ENCODE peak calls at places on chromosomes 4 and X, in ten cellular contexts. C, U, Q, D, O, A, N, F, P and E are unnamed samples.

GRCh38 chr4:7381221-7381889 is 53.4 kb downstream of the PSAPL1 start:
- DNase-seq in O (peak; percentile 43), A (no peak), P (no peak), Q (no peak), D (no peak), U (no peak), F (peak; percentile 60), C (no peak), N (peak; percentile 16), E (no peak)

GRCh38 chr4:23733476-23733875 is 156.4 kb downstream of the PPARGC1A start:
- DNase-seq in D (no peak), O (no peak), F (no peak), Q (no peak), A (no peak), C (no peak), N (no peak), P (no peak), U (no peak), E (no peak)

GRCh38 chr4:147398556-147398955 is 82.3 kb upstream of the EDNRA start:
- DNase-seq in N (no peak), U (no peak), D (no peak), Q (no peak), A (no peak), P (no peak), F (no peak), C (no peak), O (no peak), E (no peak)

GRCh38 chrX:153981771-153982533 is 9.4 kb downstream of the TMEM187 start:
- DNase-seq in F (peak; percentile 75), P (peak; percentile 58), A (peak; percentile 77), O (no peak), D (no peak), Q (no peak), N (no peak), C (peak; percentile 70), U (peak; percentile 61), E (peak; percentile 62)

GRCh38 chrX:100648601-100649417 is 4.8 kb downstream of the SRPX2 start:
- DNase-seq in N (no peak), Q (no peak), C (peak; percentile 57), A (no peak), D (peak; percentile 84), U (peak; percentile 12), O (no peak), P (no peak), F (no peak), E (peak; percentile 20)

GRCh38 chrX:100980608-100981497 is 11.3 kb downstream of the ARL13A start:
- DNase-seq in D (peak; percentile 81), U (no peak), C (no peak), F (peak; percentile 46), A (no peak), O (peak; percentile 61), N (peak; percentile 65), Q (peak; percentile 21), P (peak; percentile 85), E (no peak)

GRCh38 chr4:184250795-184251679 is 33.4 kb upstream of the ENPP6 start:
- DNase-seq in F (no peak), P (no peak), N (no peak), Q (peak; percentile 22), U (no peak), C (no peak), O (no peak), A (no peak), D (peak; percentile 60), E (no peak)

GRCh38 chrX:18638397-18638796 is 33.5 kb downstream of the RS1 start:
- DNase-seq in O (no peak), U (no peak), D (no peak), A (no peak), P (no peak), F (no peak), Q (no peak), C (no peak), N (no peak), E (no peak)

GRCh38 chr4:156999175-156999517 is 27.5 kb upstream of the PDGFC start:
- DNase-seq in U (peak; percentile 88), N (peak; percentile 43), Q (peak; percentile 27), C (no peak), D (peak; percentile 97), O (no peak), F (no peak), P (peak; percentile 66), A (peak; percentile 32), E (peak; percentile 10)

GRCh38 chr4:108270466-108271450 is 102.0 kb upstream of the LEF1 start:
- DNase-seq in C (no peak), A (no peak), D (peak; percentile 94), Q (no peak), F (no peak), U (no peak), O (no peak), P (no peak), N (no peak), E (no peak)

GRCh38 chr4:31088600-31089230 is 368.5 kb downstream of the PCDH7 start:
- DNase-seq in Q (no peak), F (no peak), A (no peak), U (peak; percentile 3), P (no peak), C (no peak), O (no peak), N (no peak), D (peak; percentile 83), E (no peak)

GRCh38 chr4:102678107-102678506 is 82.7 kb downstream of the MANBA start:
- DNase-seq in N (no peak), P (no peak), O (no peak), F (no peak), U (no peak), D (no peak), Q (no peak), C (no peak), A (no peak), E (no peak)

GRCh38 chr4:114005569-114006442 is 26.4 kb upstream of the ARSJ start:
- DNase-seq in D (peak; percentile 82), Q (no peak), N (no peak), P (no peak), U (no peak), A (no peak), O (no peak), F (no peak), C (no peak), E (no peak)

GRCh38 chr4:70895846-70896435 is 6.2 kb upstream of the MOB1B start:
- DNase-seq in A (no peak), O (no peak), N (no peak), Q (no peak), D (no peak), C (no peak), F (no peak), U (peak; percentile 36), P (no peak), E (no peak)
- H3K27ac ChIP-seq in A (peak overlapping the region; percentile 29), O (peak overlapping the region; percentile 13), N (no peak overlapping the region), Q (no peak overlapping the region), D (no peak overlapping the region), C (no peak overlapping the region), F (peak overlapping the region; percentile 66), U (no peak overlapping the region), P (no peak overlapping the region), E (no peak overlapping the region)

GRCh38 chr4:56755901-56756300 is 65.6 kb downstream of the SPINK2 start:
- DNase-seq in C (no peak), Q (no peak), N (no peak), A (no peak), F (no peak), D (no peak), U (no peak), O (no peak), P (no peak), E (no peak)

GRCh38 chr4:56757270-56757746 is 64.2 kb downstream of the SPINK2 start:
- DNase-seq in D (peak; percentile 75), A (no peak), P (peak; percentile 23), Q (peak; percentile 25), N (no peak), O (no peak), F (no peak), U (no peak), C (no peak), E (peak; percentile 55)

GRCh38 chr4:56762484-56763250 is 58.8 kb downstream of the SPINK2 start:
- DNase-seq in D (no peak), C (no peak), A (no peak), Q (no peak), F (no peak), N (no peak), U (no peak), P (no peak), O (no peak), E (no peak)

GRCh38 chr4:56760194-56760593 is 61.3 kb downstream of the SPINK2 start:
- DNase-seq in C (no peak), D (no peak), A (no peak), F (no peak), U (no peak), N (no peak), P (no peak), O (no peak), Q (no peak), E (no peak)

DNA sequence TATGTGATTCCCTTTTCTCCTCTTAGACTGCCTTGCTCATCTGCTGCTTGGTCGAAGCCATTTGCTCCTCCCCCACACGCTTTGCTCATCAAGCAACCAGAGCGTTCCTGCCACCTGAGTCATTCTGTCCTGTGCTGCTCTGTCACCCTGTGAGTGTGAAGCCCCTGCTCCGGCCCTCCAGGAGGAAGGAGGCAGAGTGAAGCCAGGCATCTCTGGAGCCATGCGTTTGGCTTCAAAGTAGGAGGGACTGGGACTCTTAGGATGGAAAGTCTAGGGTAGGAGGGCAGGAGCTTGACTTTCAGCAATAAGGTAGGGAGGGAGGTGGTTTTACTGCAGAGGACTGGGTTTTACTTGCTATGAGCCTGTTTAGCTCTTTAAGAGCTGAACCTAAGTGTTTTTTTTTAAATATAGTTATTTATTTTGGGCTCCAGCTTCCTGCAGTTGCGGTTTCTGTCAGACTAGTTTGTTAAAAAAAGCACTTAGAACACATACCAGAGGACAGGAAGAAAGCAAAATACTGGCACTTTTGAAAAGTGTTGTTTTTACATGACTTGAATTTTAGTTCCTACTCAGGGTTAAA is 63.6 kb downstream of the SPINK2 start:
- DNase-seq in A (peak; percentile 21), O (peak; percentile 54), Q (peak; percentile 68), N (peak; percentile 34), D (peak; percentile 94), U (peak; percentile 47), P (peak; percentile 87), F (no peak), C (peak; percentile 40), E (peak; percentile 69)
- TF ChIP-seq POLR2A in A (no peak), O (no peak), Q (no peak), N (no peak), D (no peak), U (no peak), P (no peak), F (no peak), C (no peak), E (no peak)

GRCh38 chrX:7233632-7234406 is 85.9 kb upstream of the PUDP start:
- DNase-seq in P (no peak), N (no peak), F (no peak), U (no peak), D (no peak), A (no peak), Q (no peak), O (no peak), C (no peak), E (no peak)
- TF ChIP-seq CTCF in P (no peak), N (no peak), F (no peak), U (no peak), D (peak; percentile 24), A (no peak), Q (no peak), O (no peak), C (no peak), E (no peak)

DNA sequence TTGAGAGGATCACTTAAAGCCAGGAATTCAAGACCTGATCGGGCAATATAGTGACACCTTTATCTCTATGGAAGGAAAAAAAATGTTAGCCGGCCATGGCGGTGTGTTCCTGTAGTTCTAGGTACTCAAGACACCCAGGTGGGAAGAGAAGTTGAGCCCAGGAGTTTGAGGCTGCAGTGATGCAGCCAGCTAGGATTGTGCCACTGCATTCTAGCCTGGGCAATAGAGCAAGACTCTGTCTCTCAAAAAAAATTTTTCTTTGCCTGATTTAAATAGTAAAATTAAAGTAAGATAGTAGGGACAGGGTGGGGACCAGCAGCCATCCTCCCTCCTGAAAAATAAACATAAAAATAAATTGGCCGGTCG is 16.9 kb upstream of the FAM47E start:
- DNase-seq in N (no peak), C (no peak), Q (no peak), O (no peak), U (no peak), A (no peak), P (no peak), D (no peak), F (no peak), E (no peak)
- H3K27ac ChIP-seq in N (no peak overlapping the region), C (no peak overlapping the region), Q (peak overlapping the region; percentile 65), O (no peak overlapping the region), U (peak overlapping the region; percentile 79), A (no peak overlapping the region), P (no peak overlapping the region), D (no peak overlapping the region), F (no peak overlapping the region), E (peak overlapping the region; percentile 87)